ENCODE peak calls at places on chromosome 4, in seven cellular contexts. Y is ascending aorta, A is heart right ventricle, I is astrocyte of the spinal cord, P is left lung, F is fibroblast of the aortic adventitia, J is lower leg skin. G is an unnamed sample.

GRCh38 chr4:85650908-85651307 is 176.0 kb downstream of the ARHGAP24 start:
- DNase-seq in Y (no peak), I (no peak), J (no peak), F (no peak), P (no peak), A (no peak), G (no peak)

GRCh38 chr4:186037692-186038658 is 31.0 kb upstream of the TLR3 start:
- DNase-seq in A (no peak), Y (no peak), J (no peak), F (peak; percentile 93), P (no peak), I (peak; percentile 86), G (no peak)

GRCh38 chr4:157819693-157820464 is 352.9 kb downstream of the GASK1B start:
- DNase-seq in F (no peak), I (no peak), P (peak; percentile 64), J (no peak), A (no peak), Y (no peak), G (no peak)

GRCh38 chr4:166017804-166018203 is 144.8 kb downstream of the TLL1 start:
- DNase-seq in A (no peak), I (peak; percentile 7), P (no peak), J (no peak), Y (no peak), F (no peak), G (no peak)

GRCh38 chr4:8441499-8442091 is 1.0 kb downstream of the TRMT44 start:
- DNase-seq in P (no peak), J (no peak), I (no peak), A (no peak), Y (no peak), F (no peak), G (no peak)

GRCh38 chr4:128757712-128758111 is 51.8 kb upstream of the JADE1 start:
- DNase-seq in A (peak; percentile 29), F (peak; percentile 35), P (no peak), Y (peak; percentile 69), I (no peak), J (no peak), G (no peak)

GRCh38 chr4:79623125-79623905 is 215.3 kb upstream of the GK2 start:
- DNase-seq in P (no peak), I (no peak), A (no peak), Y (no peak), J (no peak), F (no peak), G (no peak)

GRCh38 chr4:98510757-98511517 is 147.5 kb downstream of the TSPAN5 start:
- DNase-seq in F (peak; percentile 92), A (no peak), I (peak; percentile 93), P (no peak), J (no peak), Y (no peak), G (no peak)

GRCh38 chr4:157806176-157806575 is 366.6 kb downstream of the GASK1B start:
- DNase-seq in A (no peak), J (no peak), P (no peak), F (no peak), I (no peak), Y (no peak), G (no peak)

GRCh38 chr4:151604238-151604637 is 156.6 kb downstream of the GATB start:
- DNase-seq in F (peak; percentile 47), J (no peak), Y (no peak), A (no peak), P (no peak), I (peak; percentile 32), G (no peak)

GRCh38 chr4:85932371-85933305 is 427.2 kb downstream of the MAPK10 start:
- DNase-seq in Y (no peak), P (peak; percentile 71), F (peak; percentile 30), A (no peak), I (peak; percentile 58), J (no peak), G (no peak)

GRCh38 chr4:53931423-53932060 is 132.9 kb downstream of the CHIC2 start:
- DNase-seq in A (no peak), Y (no peak), I (no peak), P (no peak), J (no peak), F (peak; percentile 60), G (no peak)

GRCh38 chr4:48027653-48028052 is 11.1 kb downstream of the NIPAL1 start:
- DNase-seq in A (no peak), I (no peak), Y (no peak), J (no peak), F (no peak), P (no peak), G (no peak)
- TF ChIP-seq CTCF in A (no peak), I (no peak), Y (no peak), J (no peak), F (no peak), P (no peak), G (no peak)

GRCh38 chr4:41853973-41854372 is 81.3 kb upstream of the TMEM33 start:
- DNase-seq in J (no peak), P (no peak), I (no peak), A (no peak), Y (no peak), F (no peak), G (no peak)
- TF ChIP-seq CTCF in J (no peak), P (no peak), I (no peak), A (no peak), Y (no peak), F (no peak), G (no peak)

GRCh38 chr4:131613824-131614216 is 1535.3 kb upstream of the PCDH10 start:
- DNase-seq in Y (no peak), F (no peak), I (no peak), A (no peak), P (no peak), J (no peak), G (no peak)

GRCh38 chr4:131609039-131609438 is 1540.1 kb upstream of the PCDH10 start:
- DNase-seq in P (no peak), Y (no peak), J (no peak), F (peak; percentile 3), A (no peak), I (no peak), G (no peak)

DNA sequence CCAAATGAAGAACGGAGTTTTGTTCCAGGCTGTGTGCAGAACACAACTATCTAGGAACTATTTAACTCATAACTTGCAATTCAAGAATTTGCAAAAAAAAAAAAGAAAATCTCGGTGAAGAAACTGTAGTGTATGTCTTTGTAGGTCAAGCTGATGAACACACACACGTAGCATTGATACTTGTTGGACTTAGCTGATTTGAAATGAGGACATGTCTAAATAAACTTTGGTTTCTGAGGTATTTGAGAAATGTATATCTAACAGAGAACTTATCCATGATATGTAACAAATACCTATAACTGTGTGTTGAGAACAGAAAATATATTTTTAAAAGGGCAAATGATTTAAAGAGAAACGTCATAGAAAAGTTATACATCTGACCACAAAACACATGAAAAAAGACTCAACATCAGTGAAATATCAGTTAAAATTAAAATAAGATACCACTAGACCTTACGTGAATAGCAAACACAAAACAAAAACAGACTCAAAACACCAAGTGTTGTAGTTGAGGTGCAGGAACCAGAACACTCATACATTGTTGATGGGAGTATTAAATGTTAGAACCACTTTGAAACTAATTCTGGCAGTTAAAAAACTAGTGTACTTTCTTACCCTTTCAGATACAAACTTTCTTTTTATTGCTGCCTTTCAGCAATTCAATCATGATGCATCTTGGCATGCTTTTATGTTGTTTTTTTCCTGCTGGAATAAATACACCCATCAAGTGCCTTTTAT is 1535.8 kb upstream of the PCDH10 start:
- DNase-seq in P (no peak), F (no peak), A (no peak), J (no peak), Y (no peak), I (no peak), G (no peak)
- TF ChIP-seq CTCF in P (no peak), F (no peak), A (no peak), J (no peak), Y (no peak), I (no peak), G (no peak)

GRCh38 chr4:32135642-32136041 is 1415.5 kb downstream of the PCDH7 start:
- DNase-seq in P (no peak), A (no peak), F (peak; percentile 28), J (no peak), I (peak; percentile 5), Y (no peak), G (no peak)

GRCh38 chr4:32140636-32141035 is 1420.5 kb downstream of the PCDH7 start:
- DNase-seq in J (no peak), A (no peak), P (no peak), Y (no peak), I (peak; percentile 96), F (peak; percentile 89), G (no peak)

GRCh38 chr4:32133141-32133540 is 1413.0 kb downstream of the PCDH7 start:
- DNase-seq in A (no peak), P (no peak), I (no peak), F (no peak), J (no peak), Y (no peak), G (no peak)

GRCh38 chr4:32133734-32134133 is 1413.6 kb downstream of the PCDH7 start:
- DNase-seq in P (no peak), A (no peak), I (no peak), Y (no peak), J (no peak), F (no peak), G (no peak)

DNA sequence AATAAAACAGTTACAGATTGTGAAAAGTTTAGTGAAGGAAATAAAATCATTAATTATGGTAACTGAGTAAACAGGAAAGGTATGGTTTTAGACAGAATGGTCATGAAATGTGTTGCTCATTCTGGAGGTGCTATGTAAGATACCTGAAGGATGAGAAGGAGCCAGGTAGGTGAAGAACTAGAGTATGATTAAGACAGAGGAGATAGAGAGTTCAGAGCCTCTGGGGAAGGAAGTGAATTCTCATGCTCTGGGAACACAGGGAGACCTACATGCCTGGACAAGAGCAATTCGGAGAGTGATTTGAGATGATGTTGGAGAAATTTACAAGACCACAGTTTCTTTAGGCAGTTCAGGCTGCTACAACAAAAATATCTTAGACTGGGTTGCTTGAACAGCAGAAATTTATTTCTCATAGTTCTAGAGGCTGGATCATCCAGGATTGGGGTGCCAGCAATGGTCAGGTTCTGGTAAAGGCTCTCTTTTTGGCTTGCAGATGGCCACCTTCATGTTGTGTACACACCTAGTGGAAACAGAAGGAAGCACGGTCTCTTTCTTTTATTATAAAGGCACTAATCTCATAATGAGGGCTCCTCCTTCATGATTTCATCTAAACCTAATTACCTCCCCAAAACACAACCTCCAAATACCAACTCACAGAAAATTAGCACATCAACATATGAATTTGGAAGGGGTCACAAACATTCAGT is 1416.1 kb downstream of the PCDH7 start:
- DNase-seq in F (no peak), Y (no peak), J (no peak), P (no peak), I (no peak), A (no peak), G (no peak)
- TF ChIP-seq CTCF in F (no peak), Y (no peak), J (no peak), P (no peak), I (no peak), A (no peak), G (no peak)

GRCh38 chr4:111941957-111942356 is 203.3 kb upstream of the FAM241A start:
- DNase-seq in F (no peak), A (no peak), I (no peak), P (no peak), Y (no peak), J (no peak), G (no peak)

GRCh38 chr4:111934294-111934693 is 211.0 kb upstream of the FAM241A start:
- DNase-seq in J (no peak), Y (no peak), P (no peak), A (no peak), I (no peak), F (no peak), G (no peak)

GRCh38 chr4:111933703-111934102 is 211.6 kb upstream of the FAM241A start:
- DNase-seq in J (no peak), P (no peak), I (no peak), Y (no peak), A (no peak), F (no peak), G (no peak)

GRCh38 chr4:111937368-111937767 is 207.9 kb upstream of the FAM241A start:
- DNase-seq in P (no peak), Y (no peak), F (peak; percentile 59), A (no peak), I (peak; percentile 19), J (no peak), G (no peak)
- TF ChIP-seq CTCF in P (no peak), Y (no peak), F (peak; percentile 32), A (no peak), I (peak; percentile 38), J (no peak), G (peak; percentile 21)